ENCODE peak calls at places on chromosomes 13 and 19, in nine cellular contexts. M is GM23338, C is OCI-LY7, J is neural progenitor cell, U is PC-3, V is GM23248, L is MM.1S, R is SK-N-SH, N is HCT116. Q is an unnamed sample. For H3K79me2, the result is how much of the 10 kb centered on the place peaks cover.

GRCh38 chr19:5949792-5950305 is 28.1 kb downstream of the RANBP3 start:
- DNase-seq in M (no peak), C (peak), J (no peak), U (no peak), V (no peak), L (peak), R (no peak), N (no peak), Q (no peak)

GRCh38 chr13:48253849-48254248 is 20.8 kb downstream of the ITM2B start:
- DNase-seq in M (no peak), C (no peak), J (no peak), U (no peak), V (no peak), L (no peak), R (no peak), N (no peak), Q (no peak)

GRCh38 chr19:11239377-11240000 is at the start of gene ANGPTL8:
- DNase-seq in M (no peak), C (no peak), J (no peak), U (no peak), V (no peak), L (no peak), R (no peak), N (no peak), Q (no peak)

GRCh38 chr13:99442273-99442895 is 58.9 kb upstream of the TM9SF2 start:
- DNase-seq in M (peak), C (peak), J (peak), U (peak), V (peak), L (peak), R (peak), N (peak), Q (peak)

GRCh38 chr13:101916108-101916757 is 463.8 kb downstream of the ITGBL1 start:
- DNase-seq in M (peak), C (no peak), J (peak), U (no peak), V (peak), L (no peak), R (peak), N (no peak), Q (peak)

GRCh38 chr19:50333737-50334617 is 4.8 kb upstream of the KCNC3 start:
- DNase-seq in M (peak), C (peak), J (peak), U (peak), V (peak), L (no peak), R (peak), N (no peak), Q (peak)

GRCh38 chr13:47190696-47191095 is 293.8 kb upstream of the HTR2A start:
- DNase-seq in M (no peak), C (no peak), J (no peak), U (no peak), V (no peak), L (no peak), R (no peak), N (no peak), Q (no peak)

GRCh38 chr19:29942404-29943261 is 594 bp downstream of the URI1 start:
- DNase-seq in M (peak), C (peak), J (peak), U (peak), V (peak), L (peak), R (peak), N (no peak), Q (peak)

GRCh38 chr19:604355-604754 is 14.7 kb downstream of the HCN2 start:
- DNase-seq in M (no peak), C (peak), J (no peak), U (no peak), V (peak), L (peak), R (peak), N (no peak), Q (no peak)

GRCh38 chr13:30355405-30355741 is 48.0 kb upstream of the KATNAL1 start:
- DNase-seq in M (peak), C (peak), J (peak), U (no peak), V (no peak), L (no peak), R (peak), N (no peak), Q (peak)

GRCh38 chr19:10878253-10878652 is 6.9 kb downstream of the CARM1 start:
- DNase-seq in M (no peak), C (peak), J (no peak), U (no peak), V (no peak), L (peak), R (no peak), N (no peak), Q (no peak)

GRCh38 chr19:7850429-7850819 is 20.4 kb downstream of the EVI5L start:
- DNase-seq in M (no peak), C (no peak), J (no peak), U (no peak), V (no peak), L (no peak), R (peak), N (no peak), Q (no peak)

GRCh38 chr19:35479278-35479677 is 11.0 kb downstream of the KRTDAP start:
- DNase-seq in M (no peak), C (no peak), J (no peak), U (peak), V (no peak), L (no peak), R (no peak), N (no peak), Q (no peak)

GRCh38 chr19:7533281-7533819 is 2.2 kb upstream of the PNPLA6 start:
- DNase-seq in M (peak), C (no peak), J (peak), U (no peak), V (peak), L (no peak), R (no peak), N (no peak), Q (no peak)

GRCh38 chr13:44218501-44219240 is 155.0 kb upstream of the SERP2 start:
- DNase-seq in M (no peak), C (no peak), J (no peak), U (peak), V (no peak), L (no peak), R (no peak), N (no peak), Q (no peak)

GRCh38 chr13:22812793-22813192 is 368.0 kb upstream of the SGCG start:
- DNase-seq in M (no peak), C (no peak), J (no peak), U (no peak), V (no peak), L (no peak), R (no peak), N (no peak), Q (peak)

GRCh38 chr13:75617230-75617629 is 18.9 kb upstream of the LMO7 start:
- DNase-seq in M (no peak), C (no peak), J (no peak), U (no peak), V (no peak), L (no peak), R (no peak), N (no peak), Q (no peak)

GRCh38 chr13:97266328-97266727 is 44.2 kb downstream of the MBNL2 start:
- DNase-seq in M (peak), C (no peak), J (peak), U (no peak), V (no peak), L (no peak), R (no peak), N (no peak), Q (no peak)

GRCh38 chr13:45341799-45342584 is 1.0 kb upstream of the TPT1 start:
- DNase-seq in M (no peak), C (no peak), J (no peak), U (peak), V (peak), L (no peak), R (peak), N (no peak), Q (no peak)

GRCh38 chr13:90448466-90449037 is 898.9 kb upstream of the MIR17HG start:
- DNase-seq in M (no peak), C (no peak), J (no peak), U (no peak), V (peak), L (no peak), R (no peak), N (no peak), Q (no peak)

GRCh38 chr19:1929051-1929742 is 11.8 kb upstream of the CSNK1G2 start:
- DNase-seq in M (peak), C (peak), J (peak), U (peak), V (peak), L (peak), R (peak), N (peak), Q (peak)

GRCh38 chr19:31408460-31409124 is 59.4 kb upstream of the TSHZ3 start:
- DNase-seq in M (no peak), C (no peak), J (no peak), U (peak), V (peak), L (no peak), R (no peak), N (no peak), Q (peak)

GRCh38 chr13:45879666-45880065 is 28.1 kb upstream of the SIAH3 start:
- DNase-seq in M (peak), C (peak), J (peak), U (peak), V (no peak), L (no peak), R (no peak), N (peak), Q (peak)

GRCh38 chr13:76874466-76874865 is 11.7 kb downstream of the KCTD12 start:
- DNase-seq in M (no peak), C (no peak), J (no peak), U (no peak), V (no peak), L (no peak), R (no peak), N (no peak), Q (no peak)

GRCh38 chr19:10189631-10190425 is 4.9 kb downstream of the DNMT1 start:
- DNase-seq in M (no peak), C (no peak), J (no peak), U (no peak), V (peak), L (no peak), R (no peak), N (no peak), Q (no peak)

DNA sequence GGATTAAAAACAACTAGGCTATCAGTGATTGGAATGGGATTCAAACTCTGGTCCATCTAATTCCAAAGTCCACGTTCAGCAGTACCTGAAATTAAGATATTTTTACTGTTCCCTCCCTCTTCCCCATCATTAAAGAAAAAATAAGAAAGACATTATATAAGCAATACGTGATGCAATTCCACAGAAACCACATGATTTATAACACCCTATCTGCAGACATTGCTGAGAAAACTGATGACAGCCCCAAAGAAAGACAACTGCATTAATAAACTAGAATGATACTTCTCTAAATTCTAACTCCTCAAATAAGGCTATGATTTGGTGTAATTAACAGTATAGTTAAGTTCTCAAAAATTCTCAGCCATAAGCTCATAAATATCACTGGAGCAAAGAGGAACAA is 19.1 kb downstream of the LNX2 start:
- DNase-seq in M (no peak), C (no peak), J (no peak), U (no peak), V (no peak), L (no peak), R (no peak), N (no peak), Q (no peak)
- H3K79me2 ChIP-seq in M (half or more), C (under half), J (under half), U (half or more), V (under half), L (half or more), R (under half), N (half or more), Q (half or more)

GRCh38 chr19:18322318-18322758 is 538 bp downstream of the LSM4 start:
- DNase-seq in M (peak), C (peak), J (peak), U (peak), V (peak), L (peak), R (peak), N (no peak), Q (peak)

GRCh38 chr19:18320865-18321728 is 1.8 kb downstream of the LSM4 start:
- DNase-seq in M (no peak), C (no peak), J (no peak), U (no peak), V (no peak), L (no peak), R (no peak), N (no peak), Q (peak)

GRCh38 chr19:18319591-18320135 is 3.2 kb downstream of the LSM4 start:
- DNase-seq in M (no peak), C (no peak), J (no peak), U (no peak), V (no peak), L (no peak), R (no peak), N (no peak), Q (peak)

GRCh38 chr19:18321729-18322091 is 1.2 kb downstream of the LSM4 start:
- DNase-seq in M (no peak), C (peak), J (no peak), U (no peak), V (peak), L (no peak), R (peak), N (no peak), Q (no peak)

GRCh38 chr19:18317998-18318800 is 4.7 kb downstream of the LSM4 start:
- DNase-seq in M (no peak), C (no peak), J (no peak), U (no peak), V (no peak), L (no peak), R (peak), N (no peak), Q (no peak)
- H3K27ac ChIP-seq in M (peak), C (no peak), J (no peak), U (no peak), V (no peak), L (no peak), R (no peak), N (peak), Q (peak)

GRCh38 chr19:46990998-46991676 is 28.5 kb upstream of the NPAS1 start:
- DNase-seq in M (peak), C (peak), J (peak), U (peak), V (peak), L (peak), R (peak), N (peak), Q (peak)
- TF ChIP-seq EZH2phosphoT487 in M (no peak), C (no peak), J (no peak), U (no peak), V (no peak), L (no peak), R (no peak), N (no peak), Q (no peak)

GRCh38 chr13:49649963-49650312 is 21.6 kb downstream of the ARL11 start:
- DNase-seq in M (no peak), C (no peak), J (no peak), U (no peak), V (no peak), L (no peak), R (no peak), N (no peak), Q (no peak)

GRCh38 chr13:49649244-49649962 is 21.1 kb downstream of the ARL11 start:
- DNase-seq in M (peak), C (no peak), J (peak), U (peak), V (peak), L (no peak), R (no peak), N (no peak), Q (peak)

GRCh38 chr13:49652691-49653305 is 24.5 kb downstream of the ARL11 start:
- DNase-seq in M (peak), C (peak), J (peak), U (peak), V (peak), L (no peak), R (peak), N (peak), Q (peak)

GRCh38 chr13:49653478-49653877 is 25.2 kb downstream of the ARL11 start:
- DNase-seq in M (no peak), C (no peak), J (no peak), U (no peak), V (no peak), L (no peak), R (no peak), N (no peak), Q (no peak)

DNA sequence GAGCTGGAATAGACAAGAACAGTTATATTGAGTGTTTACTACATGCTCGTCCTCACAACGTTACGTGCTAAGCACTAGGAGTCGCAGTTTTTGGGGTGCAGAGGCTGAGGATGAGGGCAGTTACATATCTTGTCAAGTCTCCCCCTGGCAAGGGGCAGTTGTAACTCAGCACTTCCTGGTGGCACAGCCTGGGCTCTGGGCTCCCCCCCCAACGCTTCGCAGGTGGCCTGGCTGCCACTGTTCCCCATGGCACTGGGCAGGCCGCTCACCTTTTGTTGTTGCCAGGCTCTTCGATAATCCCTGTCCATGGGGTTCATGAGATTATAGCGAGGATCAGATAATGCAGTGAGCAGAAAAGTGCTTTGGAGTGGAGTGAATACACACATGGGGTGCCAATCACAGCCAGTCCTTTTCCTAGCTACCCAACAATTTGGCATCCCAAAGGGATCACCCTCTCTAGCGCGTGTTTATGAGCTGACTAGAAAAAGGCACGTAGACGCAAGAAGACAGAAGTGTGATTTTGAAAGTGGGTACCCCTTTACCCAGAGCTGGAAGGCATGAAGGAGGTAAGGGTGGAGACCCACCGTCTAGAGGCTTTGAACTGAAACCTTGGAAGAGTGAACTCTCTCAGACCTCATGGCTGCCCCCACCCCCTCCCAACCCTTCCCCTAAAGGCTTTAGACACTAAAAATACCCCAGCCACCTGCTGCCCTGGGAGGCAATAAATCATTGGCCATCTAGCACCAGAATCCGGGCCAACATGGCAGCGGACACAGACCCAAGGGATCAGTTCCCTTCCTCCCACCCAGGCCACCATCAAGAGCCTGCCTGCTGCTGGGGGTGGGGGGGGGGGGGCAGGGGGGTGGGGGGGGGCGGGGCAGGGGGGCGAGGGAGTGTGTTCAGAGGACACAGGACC is 23.7 kb downstream of the ARL11 start:
- DNase-seq in M (no peak), C (no peak), J (no peak), U (no peak), V (no peak), L (no peak), R (no peak), N (no peak), Q (no peak)
- H3K79me2 ChIP-seq in M (under half), C (under half), J (under half), U (under half), V (under half), L (under half), R (under half), N (under half), Q (under half)

DNA sequence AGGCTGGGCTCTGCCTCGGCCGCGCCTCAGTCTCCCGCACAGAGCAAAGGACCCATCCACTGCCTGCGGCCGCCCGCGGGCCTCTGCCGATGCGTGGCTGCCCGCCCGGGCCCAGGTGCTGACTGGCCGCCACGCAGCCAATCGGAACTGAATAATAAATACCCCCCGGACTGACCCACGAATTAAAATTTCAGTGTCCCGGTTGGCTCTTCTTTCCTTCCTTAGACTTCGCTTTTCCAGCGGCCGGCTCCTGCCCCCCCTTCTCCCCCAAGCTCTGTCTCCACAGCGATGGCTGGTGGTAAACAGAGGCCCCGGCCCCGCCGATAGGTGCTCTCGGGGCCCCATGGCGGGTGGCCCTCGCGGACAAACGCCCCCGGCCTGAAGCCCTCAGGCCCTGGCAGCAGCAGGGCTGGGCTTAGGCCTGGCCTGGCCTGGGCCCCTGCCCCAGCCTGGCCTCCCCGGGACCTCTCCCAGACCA is 2.6 kb downstream of the ZBTB7A start:
- DNase-seq in M (no peak), C (no peak), J (peak), U (peak), V (peak), L (no peak), R (peak), N (no peak), Q (peak)
- H3K27ac ChIP-seq in M (no peak), C (peak), J (no peak), U (peak), V (peak), L (peak), R (peak), N (peak), Q (peak)

GRCh38 chr13:112574476-112575294 is 13.3 kb downstream of the TUBGCP3 start:
- DNase-seq in M (no peak), C (no peak), J (no peak), U (no peak), V (no peak), L (no peak), R (no peak), N (no peak), Q (no peak)
- TF ChIP-seq EZH2phosphoT487 in M (no peak), C (no peak), J (no peak), U (no peak), V (no peak), L (no peak), R (no peak), N (no peak), Q (no peak)

GRCh38 chr19:20233105-20233504 is 66.1 kb downstream of the ZNF486 start:
- DNase-seq in M (no peak), C (no peak), J (no peak), U (no peak), V (no peak), L (no peak), R (no peak), N (no peak), Q (peak)
- H3K79me2 ChIP-seq in M (half or more), C (half or more), J (half or more), U (under half), V (under half), L (under half), R (under half), N (under half), Q (under half)

GRCh38 chr19:57319869-57320179 is 448 bp upstream of the ZNF543 start:
- DNase-seq in M (no peak), C (no peak), J (no peak), U (no peak), V (no peak), L (no peak), R (no peak), N (no peak), Q (no peak)
- H3K27ac ChIP-seq in M (peak), C (peak), J (peak), U (peak), V (peak), L (peak), R (peak), N (peak), Q (peak)

Q was measured in hepatocyte.